ENCODE peak calls at places on chromosomes 1 and 21, in six cellular contexts. E is endothelial cell of umbilical vein; S is CD8-positive, alpha-beta T cell; B is cardiac muscle cell; T is PC-3; R is right cardiac atrium. C is an unnamed sample.
A peak's percentile ranks its signal among the peaks of the same experiment; 100 is the strongest.

GRCh38 chr1:16122916-16123315 is 33.0 kb downstream of the EPHA2 start:
- DNase-seq in T (peak; percentile 50), S (no peak), B (peak; percentile 96), R (no peak), E (no peak), C (no peak)

GRCh38 chr21:37758997-37759396 is 157.3 kb downstream of the KCNJ6 start:
- DNase-seq in E (peak; percentile 6), B (peak; percentile 47), R (no peak), T (peak; percentile 53), S (no peak), C (no peak)

GRCh38 chr1:158117854-158118691 is 62.6 kb upstream of the CD1D start:
- DNase-seq in B (peak; percentile 71), S (peak; percentile 19), T (peak; percentile 32), E (peak; percentile 52), R (peak; percentile 64), C (no peak)

GRCh38 chr1:56414728-56415224 is 164.6 kb downstream of the PLPP3 start:
- DNase-seq in T (peak; percentile 95), R (no peak), B (no peak), S (no peak), E (no peak), C (no peak)

GRCh38 chr21:28922368-28922767 is 70.3 kb downstream of the LTN1 start:
- DNase-seq in E (no peak), R (no peak), S (no peak), B (no peak), T (no peak), C (no peak)

GRCh38 chr1:6785721-6786505 is 659 bp downstream of the CAMTA1 start:
- DNase-seq in E (peak; percentile 33), S (peak; percentile 15), B (peak; percentile 35), R (peak; percentile 82), T (peak; percentile 47), C (no peak)

GRCh38 chr1:203268901-203269653 is 36.2 kb upstream of the BTG2 start:
- DNase-seq in R (no peak), B (peak; percentile 81), T (peak; percentile 86), E (peak; percentile 68), S (no peak), C (no peak)

GRCh38 chr1:185232874-185233273 is 75.9 kb downstream of the SWT1 start:
- DNase-seq in E (no peak), B (no peak), S (no peak), R (no peak), T (no peak), C (no peak)

GRCh38 chr21:30990514-30991304 is 47.6 kb downstream of the KRTAP19-8 start:
- DNase-seq in B (no peak), R (no peak), E (no peak), T (peak; percentile 12), S (no peak), C (no peak)

GRCh38 chr1:64356636-64357256 is 113.2 kb upstream of the CACHD1 start:
- DNase-seq in B (no peak), T (no peak), S (no peak), E (no peak), R (no peak), C (no peak)

GRCh38 chr1:203807211-203807610 is 11.8 kb downstream of the ZBED6 start:
- DNase-seq in T (no peak), B (peak; percentile 25), E (no peak), R (no peak), S (no peak), C (no peak)

GRCh38 chr1:162363823-162364222 is 12.8 kb downstream of the SPATA46 start:
- DNase-seq in R (no peak), E (no peak), T (no peak), S (no peak), B (no peak), C (no peak)

GRCh38 chr1:111593403-111594127 is 26.0 kb upstream of the RAP1A start:
- DNase-seq in S (no peak), R (no peak), T (no peak), B (no peak), E (peak; percentile 4), C (no peak)

GRCh38 chr1:9326596-9326995 is 33.9 kb downstream of the SPSB1 start:
- DNase-seq in E (no peak), T (no peak), B (peak; percentile 60), S (no peak), R (no peak), C (no peak)

GRCh38 chr1:151009206-151009587 is 948 bp downstream of the PRUNE1 start:
- DNase-seq in R (no peak), E (no peak), S (no peak), T (no peak), B (peak; percentile 31), C (no peak)

GRCh38 chr1:234721476-234722266 is 111.7 kb upstream of the IRF2BP2 start:
- DNase-seq in B (peak; percentile 98), E (peak; percentile 93), T (no peak), R (peak; percentile 86), S (no peak), C (peak; percentile 62)

GRCh38 chr21:25643486-25643885 is 4.4 kb downstream of the JAM2 start:
- DNase-seq in S (no peak), T (no peak), E (no peak), B (no peak), R (no peak), C (no peak)

GRCh38 chr1:165883056-165883455 is 55.6 kb downstream of the UCK2 start:
- DNase-seq in R (no peak), E (no peak), T (peak; percentile 79), S (no peak), B (no peak), C (no peak)

GRCh38 chr1:31904339-31905092 is 33.7 kb downstream of the PTP4A2 start:
- DNase-seq in T (peak; percentile 14), B (peak; percentile 42), S (no peak), E (no peak), R (peak; percentile 79), C (no peak)

GRCh38 chr1:201142854-201143725 is 11.2 kb downstream of the TMEM9 start:
- DNase-seq in E (no peak), R (no peak), S (no peak), B (no peak), T (no peak), C (no peak)

GRCh38 chr21:44857127-44857892 is 16.2 kb downstream of the PTTG1IP start:
- DNase-seq in T (no peak), R (no peak), S (no peak), B (no peak), E (no peak), C (no peak)

GRCh38 chr21:44856131-44856530 is 17.4 kb downstream of the PTTG1IP start:
- DNase-seq in E (no peak), S (no peak), R (no peak), B (no peak), T (no peak), C (no peak)

GRCh38 chr21:44855572-44855971 is 17.9 kb downstream of the PTTG1IP start:
- DNase-seq in S (no peak), T (no peak), R (no peak), E (no peak), B (no peak), C (no peak)

GRCh38 chr21:44858291-44858690 is 15.2 kb downstream of the PTTG1IP start:
- DNase-seq in E (no peak), B (no peak), R (no peak), T (no peak), S (no peak), C (no peak)

GRCh38 chr21:44858791-44859190 is 14.7 kb downstream of the PTTG1IP start:
- DNase-seq in E (no peak), R (no peak), T (no peak), B (no peak), S (no peak), C (no peak)
- H3K4me1 ChIP-seq in E (no peaks in the 10 kb centered on the region), R (peaks cover 9% of the 10 kb centered on the region), T (no peaks in the 10 kb centered on the region), B (no peaks in the 10 kb centered on the region), S (peaks cover 16% of the 10 kb centered on the region), C (no peaks in the 10 kb centered on the region)

GRCh38 chr1:67719329-67720196 is 34.6 kb downstream of the GADD45A start:
- DNase-seq in B (no peak), S (no peak), R (no peak), T (no peak), E (peak; percentile 73), C (no peak)

GRCh38 chr1:67715819-67716218 is 30.8 kb downstream of the GADD45A start:
- DNase-seq in S (no peak), B (no peak), R (no peak), T (no peak), E (no peak), C (no peak)

GRCh38 chr1:67717876-67718275 is 32.9 kb downstream of the GADD45A start:
- DNase-seq in S (no peak), B (no peak), E (no peak), T (peak; percentile 58), R (no peak), C (no peak)

GRCh38 chr1:67713071-67713806 is 28.2 kb downstream of the GADD45A start:
- DNase-seq in B (peak; percentile 69), R (no peak), T (peak; percentile 96), S (no peak), E (peak; percentile 92), C (no peak)

GRCh38 chr1:67716800-67717199 is 31.8 kb downstream of the GADD45A start:
- DNase-seq in S (no peak), R (no peak), T (peak; percentile 88), E (no peak), B (peak; percentile 62), C (no peak)
- H3K9me3 ChIP-seq in S (no peaks in the 10 kb centered on the region), R (no peaks in the 10 kb centered on the region), T (no peaks in the 10 kb centered on the region), E (no peaks in the 10 kb centered on the region), B (no peaks in the 10 kb centered on the region), C (no peaks in the 10 kb centered on the region)

DNA sequence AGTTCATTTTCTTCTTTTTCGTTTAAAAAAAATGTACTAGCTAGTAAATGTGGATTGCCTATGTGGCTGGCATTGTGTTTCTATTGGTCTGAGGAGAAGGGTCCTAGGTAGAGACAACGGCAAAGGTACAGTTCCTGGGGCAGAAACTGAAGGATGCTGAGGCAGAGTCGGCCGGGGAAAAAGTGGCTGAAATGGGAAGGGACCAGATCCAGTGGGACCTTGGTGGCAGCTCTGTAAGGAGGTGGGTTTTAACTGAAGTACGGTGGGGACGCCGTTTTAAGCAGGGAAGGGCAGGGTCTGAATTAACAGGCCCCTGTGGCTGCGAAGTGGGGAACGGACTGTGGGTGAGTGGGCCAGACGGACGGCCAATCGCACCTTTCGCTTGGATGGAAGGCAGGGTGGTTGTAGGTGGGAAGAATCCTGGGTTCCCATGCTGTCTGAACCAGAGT is 420 bp upstream of the VPS13D start:
- DNase-seq in T (no peak), E (no peak), S (no peak), B (no peak), R (no peak), C (no peak)
- H3K4me3 ChIP-seq in T (peak overlapping the region; percentile 100), E (no peak overlapping the region), S (no peak overlapping the region), B (no peak overlapping the region), R (no peak overlapping the region), C (peak overlapping the region; percentile 89)

DNA sequence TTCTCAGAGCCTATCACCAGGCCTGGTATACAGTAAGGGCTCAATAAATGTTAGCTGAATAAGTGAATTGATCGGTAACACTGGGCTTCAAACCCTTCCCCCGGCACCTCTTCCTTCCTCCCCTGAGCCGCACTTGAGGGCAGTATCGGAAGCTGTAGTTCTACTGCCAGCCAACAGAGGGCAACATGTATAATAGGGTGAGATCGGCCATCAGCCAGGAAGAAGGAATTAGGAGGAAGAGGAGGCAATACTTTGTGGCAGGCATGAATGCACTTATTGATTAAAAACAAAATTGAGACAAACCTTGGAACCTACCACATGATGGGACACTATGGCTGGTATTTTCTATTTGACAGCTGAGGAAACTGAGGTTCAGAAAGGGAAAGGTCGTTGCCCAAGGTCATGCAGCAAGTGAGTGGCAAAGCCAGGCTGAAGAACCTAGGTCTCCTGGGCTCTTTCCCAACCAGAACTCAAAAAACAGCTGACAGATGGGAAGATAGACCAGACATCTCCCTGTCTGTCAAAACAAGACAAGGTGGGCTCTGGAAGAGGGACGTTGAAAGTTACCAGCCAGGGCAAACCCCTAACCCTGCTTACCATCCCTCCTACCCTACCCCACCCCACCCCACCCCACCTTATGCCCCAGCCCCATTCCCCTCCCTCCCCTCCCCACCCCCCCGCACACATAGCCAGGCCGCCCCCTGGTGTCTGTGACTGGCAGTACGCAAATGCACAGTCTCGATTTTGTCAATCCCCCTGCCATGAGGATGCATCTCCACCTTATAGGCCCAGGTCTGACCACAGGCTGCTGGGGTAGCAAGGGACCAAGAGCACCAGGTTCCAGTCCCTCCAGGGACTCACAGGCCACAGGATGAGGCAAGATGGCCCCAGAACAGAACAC is 107.3 kb upstream of the RUNX3 start:
- DNase-seq in B (peak; percentile 35), E (peak; percentile 19), S (peak; percentile 61), T (peak; percentile 68), R (no peak), C (no peak)
- H3K4me1 ChIP-seq in B (no peaks in the 10 kb centered on the region), E (no peaks in the 10 kb centered on the region), S (peaks cover 65% of the 10 kb centered on the region), T (peaks cover 8% of the 10 kb centered on the region), R (no peaks in the 10 kb centered on the region), C (no peaks in the 10 kb centered on the region)

C was measured in thoracic aorta.